ENCODE peak calls at places on chromosomes 2 and 18, in five cellular contexts. One of them, this sample, is unnamed.

GRCh38 chr2:239926587-239927234 is 98.4 kb downstream of the NDUFA10 start:
- DNase-seq in cardiac fibroblast: no peak
- DNase-seq in ovary: peak
- DNase-seq in fibroblast of mammary gland: peak
- DNase-seq in fibroblast of lung: peak
- DNase-seq in this sample: no peak

GRCh38 chr2:204881519-204882111 is 336.3 kb downstream of the PARD3B start:
- DNase-seq in cardiac fibroblast: no peak
- DNase-seq in fibroblast of lung: no peak
- DNase-seq in fibroblast of mammary gland: no peak
- DNase-seq in ovary: no peak
- DNase-seq in this sample: no peak

GRCh38 chr2:19837235-19837766 is 64.5 kb downstream of the TTC32 start:
- DNase-seq in fibroblast of lung: no peak
- DNase-seq in fibroblast of mammary gland: no peak
- DNase-seq in cardiac fibroblast: no peak
- DNase-seq in ovary: no peak
- DNase-seq in this sample: no peak

GRCh38 chr2:63772061-63772460 is 69.6 kb upstream of the UGP2 start:
- DNase-seq in fibroblast of lung: peak
- DNase-seq in ovary: no peak
- DNase-seq in cardiac fibroblast: no peak
- DNase-seq in fibroblast of mammary gland: no peak
- DNase-seq in this sample: no peak

GRCh38 chr2:61469424-61470121 is 1.3 kb downstream of the USP34 start:
- DNase-seq in fibroblast of lung: peak
- DNase-seq in cardiac fibroblast: peak
- DNase-seq in ovary: no peak
- DNase-seq in fibroblast of mammary gland: peak
- DNase-seq in this sample: no peak

GRCh38 chr2:241965931-241966412 is 96.4 kb downstream of the RTP5 start:
- DNase-seq in fibroblast of mammary gland: peak
- DNase-seq in fibroblast of lung: peak
- DNase-seq in cardiac fibroblast: peak
- DNase-seq in ovary: peak
- DNase-seq in this sample: peak

GRCh38 chr2:51219468-51219867 is 187.5 kb upstream of the NRXN1 start:
- DNase-seq in fibroblast of lung: peak
- DNase-seq in cardiac fibroblast: peak
- DNase-seq in fibroblast of mammary gland: no peak
- DNase-seq in ovary: no peak
- DNase-seq in this sample: peak

GRCh38 chr2:239302808-239303557 is 97.8 kb downstream of the HDAC4 start:
- DNase-seq in fibroblast of mammary gland: no peak
- DNase-seq in cardiac fibroblast: no peak
- DNase-seq in ovary: peak
- DNase-seq in fibroblast of lung: no peak
- DNase-seq in this sample: no peak

GRCh38 chr2:209146682-209147320 is 277.0 kb upstream of the MAP2 start:
- DNase-seq in ovary: no peak
- DNase-seq in fibroblast of lung: no peak
- DNase-seq in fibroblast of mammary gland: no peak
- DNase-seq in cardiac fibroblast: no peak
- DNase-seq in this sample: no peak
- H3K4me3 ChIP-seq in ovary: no peak
- H3K4me3 ChIP-seq in fibroblast of lung: no peak
- H3K4me3 ChIP-seq in fibroblast of mammary gland: no peak
- H3K4me3 ChIP-seq in cardiac fibroblast: no peak
- H3K4me3 ChIP-seq in this sample: no peak

DNA sequence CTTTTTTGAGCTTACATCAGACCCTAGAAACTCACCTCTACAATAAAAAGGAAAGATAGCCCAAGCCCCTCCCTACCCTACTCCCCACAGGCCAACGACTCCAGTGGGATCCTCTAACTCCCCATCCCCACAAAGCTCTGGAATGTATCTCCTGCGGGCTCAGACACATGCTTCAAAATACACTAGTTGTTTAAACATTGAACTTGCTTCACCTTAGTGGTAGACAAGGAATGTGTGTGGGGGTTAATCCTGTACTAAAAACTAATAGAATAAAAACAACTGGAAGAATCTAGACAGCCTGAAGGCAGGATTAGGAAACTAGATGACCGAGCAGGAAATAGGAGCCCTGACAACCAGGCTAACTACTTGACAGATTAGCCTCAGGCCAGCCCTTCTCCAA is 211.5 kb downstream of the SUCLG1 start:
- DNase-seq in fibroblast of lung: no peak
- DNase-seq in cardiac fibroblast: no peak
- DNase-seq in ovary: no peak
- DNase-seq in fibroblast of mammary gland: no peak
- DNase-seq in this sample: no peak
- H3K4me3 ChIP-seq in fibroblast of lung: no peak
- H3K4me3 ChIP-seq in cardiac fibroblast: no peak
- H3K4me3 ChIP-seq in ovary: no peak
- H3K4me3 ChIP-seq in fibroblast of mammary gland: no peak
- H3K4me3 ChIP-seq in this sample: no peak

GRCh38 chr18:22346342-22346967 is 71.3 kb downstream of the CTAGE1 start:
- DNase-seq in fibroblast of lung: peak
- DNase-seq in cardiac fibroblast: peak
- DNase-seq in ovary: peak
- DNase-seq in fibroblast of mammary gland: peak
- DNase-seq in this sample: no peak
- H3K4me3 ChIP-seq in fibroblast of lung: no peak
- H3K4me3 ChIP-seq in cardiac fibroblast: no peak
- H3K4me3 ChIP-seq in ovary: peak
- H3K4me3 ChIP-seq in fibroblast of mammary gland: no peak
- H3K4me3 ChIP-seq in this sample: no peak

GRCh38 chr2:85577063-85577385 is 362 bp upstream of the VAMP8 start:
- DNase-seq in ovary: no peak
- DNase-seq in cardiac fibroblast: no peak
- DNase-seq in fibroblast of mammary gland: no peak
- DNase-seq in fibroblast of lung: no peak
- DNase-seq in this sample: no peak

GRCh38 chr2:85580206-85580605 is 2.8 kb downstream of the VAMP8 start:
- DNase-seq in cardiac fibroblast: no peak
- DNase-seq in fibroblast of mammary gland: no peak
- DNase-seq in fibroblast of lung: no peak
- DNase-seq in ovary: no peak
- DNase-seq in this sample: no peak

GRCh38 chr2:85579266-85579935 is 2.0 kb downstream of the VAMP8 start:
- DNase-seq in fibroblast of lung: no peak
- DNase-seq in ovary: no peak
- DNase-seq in cardiac fibroblast: no peak
- DNase-seq in fibroblast of mammary gland: no peak
- DNase-seq in this sample: no peak

GRCh38 chr2:85577386-85578242 is at the start of gene VAMP8:
- DNase-seq in ovary: no peak
- DNase-seq in fibroblast of mammary gland: no peak
- DNase-seq in cardiac fibroblast: no peak
- DNase-seq in fibroblast of lung: no peak
- DNase-seq in this sample: no peak

DNA sequence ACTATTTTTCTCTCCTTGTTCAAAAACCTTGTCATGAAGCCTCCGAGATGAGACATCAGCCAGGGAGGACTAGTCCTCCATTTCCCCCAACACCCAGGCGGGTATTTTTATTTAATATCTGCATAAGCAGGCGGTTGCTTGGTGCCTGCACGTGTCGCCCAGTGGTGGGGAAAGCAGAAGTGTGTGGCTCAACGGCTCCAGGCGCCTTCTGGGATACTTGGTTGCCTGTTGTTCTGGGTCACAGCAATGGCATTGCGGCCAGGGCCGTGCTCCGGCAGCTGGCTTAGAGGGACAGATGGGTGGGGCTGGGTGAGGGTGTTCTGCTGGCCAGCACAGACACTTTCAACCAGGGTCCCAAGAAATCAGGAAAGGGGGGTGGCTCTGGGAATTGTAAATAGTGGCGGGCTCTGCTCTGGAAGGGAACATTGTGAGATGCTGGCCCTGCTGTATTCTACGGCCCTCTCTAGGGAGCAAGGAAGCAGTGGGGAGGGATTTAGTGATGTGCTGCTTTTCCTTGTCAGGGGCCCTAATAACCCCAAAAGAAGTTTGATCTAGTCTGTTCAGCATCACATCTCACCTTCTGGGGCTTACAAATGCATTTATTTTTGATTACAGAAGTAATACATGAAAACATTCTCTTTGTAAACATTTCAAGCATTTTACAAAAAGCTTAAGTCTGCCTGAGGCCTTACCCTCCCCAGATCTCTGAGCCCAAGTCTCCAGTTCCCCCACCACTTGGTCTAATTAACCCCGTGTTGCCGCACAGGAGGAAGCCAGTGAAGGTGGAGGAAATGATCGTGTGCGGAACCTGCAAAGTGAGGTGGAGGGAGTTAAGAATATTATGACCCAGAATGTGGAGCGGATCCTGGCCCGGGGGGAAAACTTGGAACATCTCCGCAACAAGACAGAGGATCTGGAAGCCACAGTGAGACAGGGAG is 1.1 kb downstream of the VAMP8 start:
- DNase-seq in cardiac fibroblast: no peak
- DNase-seq in fibroblast of mammary gland: no peak
- DNase-seq in ovary: no peak
- DNase-seq in fibroblast of lung: no peak
- DNase-seq in this sample: no peak
- H3K4me3 ChIP-seq in cardiac fibroblast: no peak
- H3K4me3 ChIP-seq in fibroblast of mammary gland: no peak
- H3K4me3 ChIP-seq in ovary: peak
- H3K4me3 ChIP-seq in fibroblast of lung: peak
- H3K4me3 ChIP-seq in this sample: no peak